ENCODE peak calls at places on chromosomes 4 and X, in seven cellular contexts. J is PC-9, C is endothelial cell of umbilical vein, O is K562, M is mammary epithelial cell, E is GM10248, I is AG09319. B is an unnamed sample.

GRCh38 chr4:55030606-55031005 is 94.8 kb downstream of the KDR start:
- DNase-seq in O (no peak), M (no peak), C (no peak), E (no peak), I (no peak), J (no peak), B (peak)

GRCh38 chr4:174538123-174538875 is 16.0 kb upstream of the HPGD start:
- DNase-seq in J (no peak), C (no peak), E (peak), I (no peak), M (peak), O (peak), B (no peak)

GRCh38 chrX:617891-618290 is 12.7 kb upstream of the SHOX start:
- DNase-seq in M (no peak), E (no peak), C (no peak), O (no peak), J (no peak), I (no peak), B (no peak)

GRCh38 chr4:80471701-80472100 is 136.2 kb downstream of the CFAP299 start:
- DNase-seq in J (peak), O (no peak), C (no peak), M (peak), I (no peak), E (no peak), B (peak)

GRCh38 chrX:10169180-10169579 is 12.4 kb downstream of the CLCN4 start:
- DNase-seq in J (no peak), I (no peak), O (no peak), M (no peak), C (no peak), E (no peak), B (no peak)

GRCh38 chr4:7201351-7202305 is 9.3 kb downstream of the SORCS2 start:
- DNase-seq in I (no peak), E (no peak), M (no peak), C (no peak), J (no peak), O (no peak), B (no peak)

GRCh38 chr4:128357286-128357685 is 69.7 kb upstream of the PGRMC2 start:
- DNase-seq in C (peak), I (no peak), J (no peak), E (no peak), O (no peak), M (no peak), B (no peak)

GRCh38 chrX:2424317-2424716 is 76.5 kb downstream of the DHRSX start:
- DNase-seq in J (no peak), E (no peak), C (no peak), O (no peak), I (no peak), M (no peak), B (no peak)

GRCh38 chrX:106898462-106898861 is 4.7 kb downstream of the RIPPLY1 start:
- DNase-seq in J (no peak), C (peak), E (peak), I (no peak), O (peak), M (peak), B (no peak)

GRCh38 chr4:157005831-157006230 is 34.2 kb upstream of the PDGFC start:
- DNase-seq in J (no peak), E (no peak), O (no peak), C (no peak), I (no peak), M (no peak), B (no peak)

GRCh38 chr4:77601614-77602187 is 3.9 kb upstream of the CXCL13 start:
- DNase-seq in E (no peak), M (peak), C (no peak), O (no peak), I (no peak), J (no peak), B (no peak)

GRCh38 chr4:61922766-61923165 is 722.6 kb downstream of the ADGRL3 start:
- DNase-seq in E (no peak), O (no peak), M (no peak), I (no peak), C (no peak), J (no peak), B (no peak)

GRCh38 chrX:132614297-132614696 is 125.5 kb upstream of the MBNL3 start:
- DNase-seq in C (no peak), M (no peak), I (no peak), E (no peak), J (peak), O (no peak), B (peak)
- TF ChIP-seq CTCF in C (peak), M (peak), I (peak), E (peak), J (peak), O (no peak), B (peak)

DNA sequence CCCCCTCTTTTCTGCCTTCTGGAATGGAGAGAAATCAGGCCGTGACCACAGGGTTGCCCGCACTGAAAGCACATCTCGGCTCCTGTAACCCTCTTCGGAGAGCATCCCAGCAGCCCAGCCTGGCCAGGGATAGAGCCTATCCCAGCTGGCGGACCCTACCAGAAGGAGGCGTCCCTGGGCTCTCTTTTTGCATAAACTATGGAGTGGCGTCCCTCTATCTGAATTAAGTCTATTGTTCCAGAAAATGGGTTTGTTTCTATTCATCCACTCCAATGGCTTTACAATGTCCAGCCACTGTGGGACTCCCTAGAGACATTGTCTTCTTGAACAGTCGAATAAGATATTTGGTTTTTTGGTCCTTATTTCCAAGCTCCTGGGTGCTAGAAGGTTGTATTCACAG is 689 bp upstream of the NHSL2 start:
- DNase-seq in I (no peak), M (no peak), O (no peak), C (no peak), J (no peak), E (no peak), B (peak)
- TF ChIP-seq CTCF in I (peak), M (no peak), O (peak), C (no peak), J (no peak), E (no peak), B (no peak)

DNA sequence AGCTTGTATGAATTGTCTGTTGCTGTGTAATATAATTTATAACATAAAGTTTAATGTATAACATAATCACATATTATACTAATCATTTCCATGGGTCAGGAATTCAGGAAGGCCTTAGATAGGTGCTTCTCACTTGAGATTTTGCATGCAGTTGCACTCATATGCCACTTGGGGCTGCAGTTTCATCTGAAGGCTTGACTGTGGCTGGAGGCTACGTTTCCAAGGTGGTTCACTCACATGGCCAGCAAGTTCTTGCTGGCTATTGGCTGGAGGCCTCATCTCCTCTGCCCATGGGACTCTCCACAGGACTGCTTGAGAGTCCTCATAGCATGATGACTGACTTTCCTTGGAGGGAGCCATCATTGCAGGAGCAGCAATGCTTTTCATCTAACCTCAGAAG is 53.4 kb upstream of the STX18 start:
- DNase-seq in E (no peak), O (no peak), C (no peak), I (no peak), J (no peak), M (no peak), B (no peak)
- TF ChIP-seq CTCF in E (no peak), O (peak), C (peak), I (no peak), J (peak), M (peak), B (no peak)

GRCh38 chrX:153922286-153922573 is 3.8 kb downstream of the ARHGAP4 start:
- DNase-seq in O (no peak), E (no peak), I (no peak), C (no peak), J (no peak), M (no peak), B (no peak)

GRCh38 chrX:153922932-153923857 is 2.9 kb downstream of the ARHGAP4 start:
- DNase-seq in M (peak), J (no peak), I (peak), E (no peak), C (peak), O (no peak), B (no peak)

GRCh38 chrX:153925387-153925738 is 701 bp downstream of the ARHGAP4 start:
- DNase-seq in M (no peak), C (no peak), E (no peak), J (no peak), O (no peak), I (no peak), B (no peak)

GRCh38 chrX:153925739-153926593 is at the start of gene ARHGAP4:
- DNase-seq in E (peak), I (no peak), C (no peak), O (peak), M (no peak), J (peak), B (no peak)

GRCh38 chrX:153924149-153924861 is 1.8 kb downstream of the ARHGAP4 start:
- DNase-seq in C (peak), I (no peak), M (peak), E (no peak), J (no peak), O (peak), B (no peak)
- TF ChIP-seq CTCF in C (peak), I (no peak), M (peak), E (peak), J (peak), O (peak), B (no peak)

DNA sequence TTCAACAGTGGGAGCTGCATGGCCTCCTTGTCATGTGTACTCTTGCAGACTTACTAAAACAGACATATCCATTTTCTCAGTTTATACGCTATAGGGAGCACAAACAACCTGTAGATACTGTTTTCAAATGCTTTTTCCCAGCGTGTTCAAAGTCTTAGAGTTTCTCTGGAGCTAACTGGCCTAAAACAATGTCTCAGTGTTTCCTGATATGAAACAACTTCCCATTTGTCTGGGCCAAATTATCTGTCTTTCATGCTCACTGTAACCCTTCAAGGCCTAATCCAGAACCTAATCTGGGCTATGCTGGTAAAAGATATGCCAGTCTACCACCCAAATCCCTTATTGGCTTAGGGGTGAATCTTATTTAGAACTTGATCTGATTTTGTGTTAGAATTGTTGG is 38.8 kb downstream of the RAB40A start:
- DNase-seq in O (no peak), E (no peak), I (no peak), C (no peak), M (no peak), J (no peak), B (no peak)
- TF ChIP-seq CTCF in O (no peak), E (no peak), I (no peak), C (no peak), M (no peak), J (no peak), B (no peak)